ENCODE peak calls at places on chromosomes 3 and 15, in seven cellular contexts. F, T, G, B, Z, R and C are unnamed samples.

GRCh38 chr15:77529394-77530159 is 103.1 kb downstream of the LINGO1 start:
- DNase-seq in F (no peak), T (no peak), G (no peak), B (no peak), Z (no peak), R (no peak), C (no peak)

GRCh38 chr15:74571191-74571590 is 30.2 kb downstream of the ARID3B start:
- DNase-seq in F (no peak), T (no peak), G (no peak), B (no peak), Z (no peak), R (no peak), C (no peak)

GRCh38 chr15:83510001-83510400 is 62.9 kb downstream of the SH3GL3 start:
- DNase-seq in F (no peak), T (no peak), G (no peak), B (no peak), Z (no peak), R (no peak), C (no peak)

GRCh38 chr3:14391033-14391432 is 11.4 kb upstream of the SLC6A6 start:
- DNase-seq in F (no peak), T (peak), G (no peak), B (no peak), Z (peak), R (peak), C (no peak)

GRCh38 chr15:40093224-40093842 is 15.3 kb downstream of the BMF start:
- DNase-seq in F (no peak), T (no peak), G (no peak), B (no peak), Z (peak), R (peak), C (no peak)

GRCh38 chr15:90020041-90020735 is 19.1 kb downstream of the ZNF710 start:
- DNase-seq in F (no peak), T (no peak), G (no peak), B (no peak), Z (no peak), R (no peak), C (no peak)

GRCh38 chr15:36590838-36591237 is 11.4 kb downstream of the CDIN1 start:
- DNase-seq in F (no peak), T (peak), G (no peak), B (no peak), Z (no peak), R (no peak), C (peak)

GRCh38 chr15:32106401-32107381 is 76.4 kb downstream of the CHRNA7 start:
- DNase-seq in F (no peak), T (no peak), G (no peak), B (peak), Z (no peak), R (no peak), C (no peak)

GRCh38 chr3:65473746-65474145 is 565.0 kb downstream of the MAGI1 start:
- DNase-seq in F (no peak), T (peak), G (no peak), B (no peak), Z (no peak), R (no peak), C (no peak)

GRCh38 chr3:183987014-183987600 is 30.6 kb downstream of the ABCC5 start:
- DNase-seq in F (no peak), T (no peak), G (no peak), B (no peak), Z (no peak), R (no peak), C (peak)

GRCh38 chr3:45080824-45081223 is 54.7 kb downstream of the CLEC3B start:
- DNase-seq in F (no peak), T (no peak), G (no peak), B (no peak), Z (no peak), R (no peak), C (no peak)

GRCh38 chr3:77326586-77326985 is 286.7 kb downstream of the ROBO2 start:
- DNase-seq in F (no peak), T (no peak), G (no peak), B (peak), Z (no peak), R (no peak), C (no peak)

GRCh38 chr3:123068227-123069020 is 1.6 kb downstream of the PDIA5 start:
- DNase-seq in F (no peak), T (peak), G (no peak), B (peak), Z (no peak), R (no peak), C (no peak)

GRCh38 chr15:77724649-77725048 is 91.9 kb upstream of the LINGO1 start:
- DNase-seq in F (no peak), T (no peak), G (no peak), B (no peak), Z (no peak), R (no peak), C (no peak)

GRCh38 chr15:40421246-40422157 is 15.9 kb downstream of the IVD start:
- DNase-seq in F (peak), T (peak), G (peak), B (peak), Z (peak), R (peak), C (peak)

GRCh38 chr3:62559831-62560445 is 186.6 kb upstream of the FEZF2 start:
- DNase-seq in F (no peak), T (peak), G (no peak), B (peak), Z (no peak), R (no peak), C (peak)

GRCh38 chr15:24772709-24773373 is 97.3 kb downstream of the NPAP1 start:
- DNase-seq in F (peak), T (peak), G (peak), B (peak), Z (peak), R (peak), C (no peak)